ENCODE peak calls at places on chromosomes 5 and 9, in ten cellular contexts. One of them, this sample, is unnamed.

GRCh38 chr5:18236386-18236785 is 602.1 kb downstream of the TAF11L14 start:
- DNase-seq in heart left ventricle: no peak
- DNase-seq in activated effector memory CD4-positive, alpha-beta T cell treated with anti-CD3 and anti-CD28 coated beads, Interleukin-2, amount 50 U/mL, for 16 hours: no peak
- DNase-seq in NCI-H1092: no peak
- DNase-seq in psoas muscle: no peak
- DNase-seq in D721Med: no peak
- DNase-seq in uterus: no peak
- DNase-seq in T1000: no peak
- DNase-seq in AG04450: no peak
- DNase-seq in KG1: no peak
- DNase-seq in this sample: no peak

GRCh38 chr9:93894691-93895079 is 60.5 kb downstream of the BARX1 start:
- DNase-seq in T1000: no peak
- DNase-seq in D721Med: no peak
- DNase-seq in psoas muscle: no peak
- DNase-seq in heart left ventricle: no peak
- DNase-seq in activated effector memory CD4-positive, alpha-beta T cell treated with anti-CD3 and anti-CD28 coated beads, Interleukin-2, amount 50 U/mL, for 16 hours: no peak
- DNase-seq in KG1: no peak
- DNase-seq in uterus: no peak
- DNase-seq in NCI-H1092: no peak
- DNase-seq in AG04450: no peak
- DNase-seq in this sample: peak

GRCh38 chr9:22683393-22684075 is 236.9 kb downstream of the DMRTA1 start:
- DNase-seq in NCI-H1092: no peak
- DNase-seq in KG1: no peak
- DNase-seq in T1000: peak
- DNase-seq in uterus: no peak
- DNase-seq in AG04450: peak
- DNase-seq in psoas muscle: no peak
- DNase-seq in activated effector memory CD4-positive, alpha-beta T cell treated with anti-CD3 and anti-CD28 coated beads, Interleukin-2, amount 50 U/mL, for 16 hours: no peak
- DNase-seq in D721Med: no peak
- DNase-seq in heart left ventricle: no peak
- DNase-seq in this sample: no peak

GRCh38 chr5:175873090-175873454 is 1.7 kb downstream of the CPLX2 start:
- DNase-seq in uterus: no peak
- DNase-seq in T1000: no peak
- DNase-seq in psoas muscle: no peak
- DNase-seq in heart left ventricle: no peak
- DNase-seq in activated effector memory CD4-positive, alpha-beta T cell treated with anti-CD3 and anti-CD28 coated beads, Interleukin-2, amount 50 U/mL, for 16 hours: no peak
- DNase-seq in D721Med: no peak
- DNase-seq in NCI-H1092: peak
- DNase-seq in KG1: no peak
- DNase-seq in AG04450: no peak
- DNase-seq in this sample: no peak

GRCh38 chr5:176535101-176535654 is 2.0 kb downstream of the RNF44 start:
- DNase-seq in psoas muscle: no peak
- DNase-seq in T1000: no peak
- DNase-seq in KG1: peak
- DNase-seq in AG04450: no peak
- DNase-seq in uterus: no peak
- DNase-seq in heart left ventricle: peak
- DNase-seq in D721Med: no peak
- DNase-seq in NCI-H1092: no peak
- DNase-seq in activated effector memory CD4-positive, alpha-beta T cell treated with anti-CD3 and anti-CD28 coated beads, Interleukin-2, amount 50 U/mL, for 16 hours: peak
- DNase-seq in this sample: no peak

GRCh38 chr9:124551472-124552339 is 44.5 kb upstream of the NR5A1 start:
- DNase-seq in heart left ventricle: peak
- DNase-seq in activated effector memory CD4-positive, alpha-beta T cell treated with anti-CD3 and anti-CD28 coated beads, Interleukin-2, amount 50 U/mL, for 16 hours: no peak
- DNase-seq in D721Med: no peak
- DNase-seq in T1000: no peak
- DNase-seq in AG04450: peak
- DNase-seq in KG1: peak
- DNase-seq in uterus: no peak
- DNase-seq in NCI-H1092: no peak
- DNase-seq in psoas muscle: no peak
- DNase-seq in this sample: peak

GRCh38 chr9:133105461-133105770 is 15.6 kb downstream of the RALGDS start:
- DNase-seq in KG1: no peak
- DNase-seq in uterus: peak
- DNase-seq in D721Med: no peak
- DNase-seq in T1000: no peak
- DNase-seq in activated effector memory CD4-positive, alpha-beta T cell treated with anti-CD3 and anti-CD28 coated beads, Interleukin-2, amount 50 U/mL, for 16 hours: peak
- DNase-seq in NCI-H1092: no peak
- DNase-seq in psoas muscle: no peak
- DNase-seq in heart left ventricle: peak
- DNase-seq in AG04450: no peak
- DNase-seq in this sample: peak

GRCh38 chr9:84283895-84284294 is 56.7 kb downstream of the SLC28A3 start:
- DNase-seq in T1000: no peak
- DNase-seq in KG1: no peak
- DNase-seq in AG04450: no peak
- DNase-seq in NCI-H1092: no peak
- DNase-seq in uterus: no peak
- DNase-seq in D721Med: no peak
- DNase-seq in heart left ventricle: no peak
- DNase-seq in activated effector memory CD4-positive, alpha-beta T cell treated with anti-CD3 and anti-CD28 coated beads, Interleukin-2, amount 50 U/mL, for 16 hours: no peak
- DNase-seq in psoas muscle: no peak
- DNase-seq in this sample: no peak

GRCh38 chr5:9186069-9186468 is 359.8 kb downstream of the SEMA5A start:
- DNase-seq in uterus: no peak
- DNase-seq in NCI-H1092: no peak
- DNase-seq in heart left ventricle: no peak
- DNase-seq in psoas muscle: no peak
- DNase-seq in activated effector memory CD4-positive, alpha-beta T cell treated with anti-CD3 and anti-CD28 coated beads, Interleukin-2, amount 50 U/mL, for 16 hours: no peak
- DNase-seq in KG1: no peak
- DNase-seq in AG04450: no peak
- DNase-seq in T1000: no peak
- DNase-seq in D721Med: no peak
- DNase-seq in this sample: no peak

GRCh38 chr9:35727676-35728040 is 4.3 kb downstream of the TLN1 start:
- DNase-seq in heart left ventricle: peak
- DNase-seq in NCI-H1092: no peak
- DNase-seq in psoas muscle: no peak
- DNase-seq in KG1: no peak
- DNase-seq in AG04450: no peak
- DNase-seq in D721Med: no peak
- DNase-seq in activated effector memory CD4-positive, alpha-beta T cell treated with anti-CD3 and anti-CD28 coated beads, Interleukin-2, amount 50 U/mL, for 16 hours: no peak
- DNase-seq in T1000: no peak
- DNase-seq in uterus: no peak
- DNase-seq in this sample: no peak

GRCh38 chr5:119996128-119996527 is 366.8 kb downstream of the FAM170A start:
- DNase-seq in T1000: no peak
- DNase-seq in NCI-H1092: no peak
- DNase-seq in D721Med: no peak
- DNase-seq in KG1: no peak
- DNase-seq in activated effector memory CD4-positive, alpha-beta T cell treated with anti-CD3 and anti-CD28 coated beads, Interleukin-2, amount 50 U/mL, for 16 hours: no peak
- DNase-seq in heart left ventricle: no peak
- DNase-seq in AG04450: no peak
- DNase-seq in uterus: no peak
- DNase-seq in psoas muscle: no peak
- DNase-seq in this sample: no peak

GRCh38 chr5:78537821-78538220 is 110.8 kb downstream of the LHFPL2 start:
- DNase-seq in AG04450: no peak
- DNase-seq in uterus: peak
- DNase-seq in T1000: no peak
- DNase-seq in KG1: no peak
- DNase-seq in D721Med: no peak
- DNase-seq in activated effector memory CD4-positive, alpha-beta T cell treated with anti-CD3 and anti-CD28 coated beads, Interleukin-2, amount 50 U/mL, for 16 hours: no peak
- DNase-seq in heart left ventricle: no peak
- DNase-seq in NCI-H1092: peak
- DNase-seq in psoas muscle: no peak
- DNase-seq in this sample: no peak